ENCODE peak calls at places on chromosomes 1 and 21, in eight cellular contexts. One of them, this sample, is unnamed.

GRCh38 chr1:54922921-54923421 is 36.0 kb upstream of the DHCR24 start:
- DNase-seq in kidney epithelial cell: no peak
- DNase-seq in fibroblast of pulmonary artery: no peak
- DNase-seq in DND-41: no peak
- DNase-seq in neural crest cell: no peak
- DNase-seq in esophagus squamous epithelium: no peak
- DNase-seq in HFFc6: no peak
- DNase-seq in osteocyte: no peak
- DNase-seq in this sample: no peak

GRCh38 chr1:204793259-204793658 is 77.4 kb upstream of the NFASC start:
- DNase-seq in kidney epithelial cell: no peak
- DNase-seq in fibroblast of pulmonary artery: no peak
- DNase-seq in DND-41: no peak
- DNase-seq in neural crest cell: no peak
- DNase-seq in esophagus squamous epithelium: no peak
- DNase-seq in HFFc6: no peak
- DNase-seq in osteocyte: no peak
- DNase-seq in this sample: no peak

GRCh38 chr1:109687641-109688499 is at the start of gene GSTM1:
- DNase-seq in kidney epithelial cell: no peak
- DNase-seq in fibroblast of pulmonary artery: peak
- DNase-seq in DND-41: no peak
- DNase-seq in neural crest cell: peak
- DNase-seq in esophagus squamous epithelium: no peak
- DNase-seq in HFFc6: peak
- DNase-seq in osteocyte: no peak
- DNase-seq in this sample: peak

GRCh38 chr1:30912203-30912602 is 3.6 kb upstream of the SDC3 start:
- DNase-seq in kidney epithelial cell: no peak
- DNase-seq in fibroblast of pulmonary artery: no peak
- DNase-seq in DND-41: no peak
- DNase-seq in neural crest cell: no peak
- DNase-seq in esophagus squamous epithelium: no peak
- DNase-seq in HFFc6: no peak
- DNase-seq in osteocyte: no peak
- DNase-seq in this sample: no peak

GRCh38 chr1:177517556-177517955 is 346.8 kb downstream of the BRINP2 start:
- DNase-seq in kidney epithelial cell: peak
- DNase-seq in fibroblast of pulmonary artery: peak
- DNase-seq in DND-41: no peak
- DNase-seq in neural crest cell: no peak
- DNase-seq in esophagus squamous epithelium: no peak
- DNase-seq in HFFc6: no peak
- DNase-seq in osteocyte: no peak
- DNase-seq in this sample: no peak

GRCh38 chr1:205568469-205569361 is 63.1 kb downstream of the ELK4 start:
- DNase-seq in kidney epithelial cell: no peak
- DNase-seq in fibroblast of pulmonary artery: no peak
- DNase-seq in DND-41: no peak
- DNase-seq in neural crest cell: no peak
- DNase-seq in esophagus squamous epithelium: no peak
- DNase-seq in HFFc6: no peak
- DNase-seq in osteocyte: no peak
- DNase-seq in this sample: no peak

GRCh38 chr1:72285074-72285425 is 2.7 kb upstream of the NEGR1 start:
- DNase-seq in kidney epithelial cell: no peak
- DNase-seq in fibroblast of pulmonary artery: no peak
- DNase-seq in DND-41: no peak
- DNase-seq in neural crest cell: no peak
- DNase-seq in esophagus squamous epithelium: no peak
- DNase-seq in HFFc6: no peak
- DNase-seq in osteocyte: no peak
- DNase-seq in this sample: no peak

GRCh38 chr1:62508187-62508758 is 71.4 kb downstream of the USP1 start:
- DNase-seq in kidney epithelial cell: peak
- DNase-seq in fibroblast of pulmonary artery: peak
- DNase-seq in DND-41: peak
- DNase-seq in neural crest cell: no peak
- DNase-seq in esophagus squamous epithelium: no peak
- DNase-seq in HFFc6: peak
- DNase-seq in osteocyte: no peak
- DNase-seq in this sample: peak

GRCh38 chr1:180360333-180361075 is 130.4 kb downstream of the LHX4 start:
- DNase-seq in kidney epithelial cell: no peak
- DNase-seq in fibroblast of pulmonary artery: peak
- DNase-seq in DND-41: no peak
- DNase-seq in neural crest cell: no peak
- DNase-seq in esophagus squamous epithelium: no peak
- DNase-seq in HFFc6: peak
- DNase-seq in osteocyte: no peak
- DNase-seq in this sample: no peak

GRCh38 chr1:219582310-219582709 is 30.6 kb downstream of the ZC3H11B start:
- DNase-seq in kidney epithelial cell: no peak
- DNase-seq in fibroblast of pulmonary artery: peak
- DNase-seq in DND-41: no peak
- DNase-seq in neural crest cell: no peak
- DNase-seq in esophagus squamous epithelium: no peak
- DNase-seq in HFFc6: no peak
- DNase-seq in osteocyte: no peak
- DNase-seq in this sample: no peak

GRCh38 chr1:184145083-184145482 is 93.6 kb downstream of the TSEN15 start:
- DNase-seq in kidney epithelial cell: no peak
- DNase-seq in fibroblast of pulmonary artery: no peak
- DNase-seq in DND-41: no peak
- DNase-seq in neural crest cell: no peak
- DNase-seq in esophagus squamous epithelium: no peak
- DNase-seq in HFFc6: no peak
- DNase-seq in osteocyte: no peak
- DNase-seq in this sample: no peak

GRCh38 chr1:8396083-8396911 is 78.4 kb downstream of the SLC45A1 start:
- DNase-seq in kidney epithelial cell: no peak
- DNase-seq in fibroblast of pulmonary artery: peak
- DNase-seq in DND-41: no peak
- DNase-seq in neural crest cell: no peak
- DNase-seq in esophagus squamous epithelium: no peak
- DNase-seq in HFFc6: peak
- DNase-seq in osteocyte: no peak
- DNase-seq in this sample: no peak

GRCh38 chr1:10941891-10942541 is 70.4 kb upstream of the TARDBP start:
- DNase-seq in kidney epithelial cell: no peak
- DNase-seq in fibroblast of pulmonary artery: peak
- DNase-seq in DND-41: peak
- DNase-seq in neural crest cell: peak
- DNase-seq in esophagus squamous epithelium: no peak
- DNase-seq in HFFc6: no peak
- DNase-seq in osteocyte: peak
- DNase-seq in this sample: peak

GRCh38 chr1:160097911-160098851 is at the start of gene IGSF8:
- DNase-seq in kidney epithelial cell: no peak
- DNase-seq in fibroblast of pulmonary artery: peak
- DNase-seq in DND-41: peak
- DNase-seq in neural crest cell: peak
- DNase-seq in esophagus squamous epithelium: peak
- DNase-seq in HFFc6: peak
- DNase-seq in osteocyte: peak
- DNase-seq in this sample: peak

GRCh38 chr1:53681647-53682368 is 57.2 kb downstream of the GLIS1 start:
- DNase-seq in kidney epithelial cell: no peak
- DNase-seq in fibroblast of pulmonary artery: peak
- DNase-seq in DND-41: peak
- DNase-seq in neural crest cell: peak
- DNase-seq in esophagus squamous epithelium: no peak
- DNase-seq in HFFc6: no peak
- DNase-seq in osteocyte: no peak
- DNase-seq in this sample: peak

GRCh38 chr21:43906585-43907370 is 41.8 kb downstream of the AGPAT3 start:
- DNase-seq in kidney epithelial cell: no peak
- DNase-seq in fibroblast of pulmonary artery: no peak
- DNase-seq in DND-41: no peak
- DNase-seq in neural crest cell: no peak
- DNase-seq in esophagus squamous epithelium: no peak
- DNase-seq in HFFc6: no peak
- DNase-seq in osteocyte: no peak
- DNase-seq in this sample: no peak

GRCh38 chr1:2431503-2431902 is 19.1 kb upstream of the PEX10 start:
- DNase-seq in kidney epithelial cell: no peak
- DNase-seq in fibroblast of pulmonary artery: no peak
- DNase-seq in DND-41: no peak
- DNase-seq in neural crest cell: no peak
- DNase-seq in esophagus squamous epithelium: no peak
- DNase-seq in HFFc6: no peak
- DNase-seq in osteocyte: no peak
- DNase-seq in this sample: no peak

GRCh38 chr1:176897350-176898236 is 266.9 kb downstream of the ASTN1 start:
- DNase-seq in kidney epithelial cell: no peak
- DNase-seq in fibroblast of pulmonary artery: peak
- DNase-seq in DND-41: peak
- DNase-seq in neural crest cell: peak
- DNase-seq in esophagus squamous epithelium: no peak
- DNase-seq in HFFc6: peak
- DNase-seq in osteocyte: no peak
- DNase-seq in this sample: peak

GRCh38 chr1:224641030-224641429 is 24.9 kb downstream of the CNIH3 start:
- DNase-seq in kidney epithelial cell: no peak
- DNase-seq in fibroblast of pulmonary artery: no peak
- DNase-seq in DND-41: no peak
- DNase-seq in neural crest cell: no peak
- DNase-seq in esophagus squamous epithelium: no peak
- DNase-seq in HFFc6: no peak
- DNase-seq in osteocyte: no peak
- DNase-seq in this sample: no peak
- TF ChIP-seq CTCF in kidney epithelial cell: peak
- TF ChIP-seq CTCF in fibroblast of pulmonary artery: no peak
- TF ChIP-seq CTCF in DND-41: no peak
- TF ChIP-seq CTCF in neural crest cell: no peak
- TF ChIP-seq CTCF in esophagus squamous epithelium: no peak
- TF ChIP-seq CTCF in HFFc6: no peak
- TF ChIP-seq CTCF in osteocyte: no peak
- TF ChIP-seq CTCF in this sample: peak

GRCh38 chr1:9588551-9589143 is at the start of gene TMEM201:
- DNase-seq in kidney epithelial cell: peak
- DNase-seq in fibroblast of pulmonary artery: peak
- DNase-seq in DND-41: peak
- DNase-seq in neural crest cell: peak
- DNase-seq in esophagus squamous epithelium: peak
- DNase-seq in HFFc6: peak
- DNase-seq in osteocyte: peak
- DNase-seq in this sample: peak
- TF ChIP-seq CTCF in kidney epithelial cell: peak
- TF ChIP-seq CTCF in fibroblast of pulmonary artery: peak
- TF ChIP-seq CTCF in DND-41: peak
- TF ChIP-seq CTCF in neural crest cell: peak
- TF ChIP-seq CTCF in esophagus squamous epithelium: peak
- TF ChIP-seq CTCF in HFFc6: peak
- TF ChIP-seq CTCF in osteocyte: peak
- TF ChIP-seq CTCF in this sample: peak

DNA sequence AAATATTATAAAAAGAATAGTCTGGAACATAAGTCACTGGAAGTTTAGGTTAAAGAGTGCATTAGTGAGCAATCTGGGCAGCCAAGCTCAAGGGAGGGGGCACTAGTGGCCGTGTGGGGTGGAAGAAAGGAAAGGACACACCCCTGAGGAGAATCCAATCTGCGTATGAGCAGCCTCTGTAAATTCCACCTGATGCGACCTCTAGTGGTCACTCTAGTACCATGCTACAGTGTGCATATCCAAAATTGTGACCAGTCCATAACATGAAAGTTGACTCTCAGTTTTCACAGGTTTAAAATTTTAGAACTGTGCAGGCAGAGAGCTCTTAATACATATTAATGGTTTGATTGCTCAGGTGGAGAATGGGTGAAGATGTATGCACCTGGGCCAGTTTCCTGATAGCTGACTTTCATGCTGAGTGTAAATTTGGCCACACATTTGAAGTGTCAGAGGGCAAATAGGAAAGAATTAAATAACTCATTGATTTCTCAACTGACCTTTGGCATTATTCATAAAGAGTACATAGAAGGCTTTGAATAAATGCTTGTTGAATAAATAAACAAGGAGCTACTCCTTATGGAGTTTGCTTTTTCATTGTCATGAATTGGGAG is 105.9 kb upstream of the C21orf91 start:
- DNase-seq in kidney epithelial cell: no peak
- DNase-seq in fibroblast of pulmonary artery: peak
- DNase-seq in DND-41: peak
- DNase-seq in neural crest cell: peak
- DNase-seq in esophagus squamous epithelium: no peak
- DNase-seq in HFFc6: peak
- DNase-seq in osteocyte: no peak
- DNase-seq in this sample: peak
- TF ChIP-seq CTCF in kidney epithelial cell: peak
- TF ChIP-seq CTCF in fibroblast of pulmonary artery: peak
- TF ChIP-seq CTCF in DND-41: peak
- TF ChIP-seq CTCF in neural crest cell: peak
- TF ChIP-seq CTCF in esophagus squamous epithelium: peak
- TF ChIP-seq CTCF in HFFc6: peak
- TF ChIP-seq CTCF in osteocyte: peak
- TF ChIP-seq CTCF in this sample: peak

GRCh38 chr1:12712091-12712490 is 3.8 kb upstream of the AADACL3 start:
- DNase-seq in kidney epithelial cell: no peak
- DNase-seq in fibroblast of pulmonary artery: no peak
- DNase-seq in DND-41: no peak
- DNase-seq in neural crest cell: no peak
- DNase-seq in esophagus squamous epithelium: no peak
- DNase-seq in HFFc6: no peak
- DNase-seq in osteocyte: no peak
- DNase-seq in this sample: no peak
- TF ChIP-seq CTCF in kidney epithelial cell: no peak
- TF ChIP-seq CTCF in fibroblast of pulmonary artery: no peak
- TF ChIP-seq CTCF in DND-41: no peak
- TF ChIP-seq CTCF in neural crest cell: no peak
- TF ChIP-seq CTCF in esophagus squamous epithelium: no peak
- TF ChIP-seq CTCF in HFFc6: no peak
- TF ChIP-seq CTCF in osteocyte: no peak
- TF ChIP-seq CTCF in this sample: no peak